ENCODE peak calls at places on chromosomes 11 and 22, in six cellular contexts. One of them, this sample, is unnamed.

GRCh38 chr22:23608583-23608982 is 23.5 kb downstream of the DRICH1 start:
- DNase-seq in fibroblast of lung: peak
- DNase-seq in CD4-positive, alpha-beta T cell: no peak
- DNase-seq in neural progenitor cell: peak
- DNase-seq in suprapubic skin: no peak
- DNase-seq in AG04449: no peak
- DNase-seq in this sample: peak

GRCh38 chr22:37752189-37753061 is 55.3 kb upstream of the GCAT start:
- DNase-seq in suprapubic skin: peak
- DNase-seq in CD4-positive, alpha-beta T cell: no peak
- DNase-seq in AG04449: peak
- DNase-seq in neural progenitor cell: peak
- DNase-seq in fibroblast of lung: peak
- DNase-seq in this sample: no peak

GRCh38 chr11:78248191-78248590 is 59.5 kb downstream of the USP35 start:
- DNase-seq in fibroblast of lung: no peak
- DNase-seq in CD4-positive, alpha-beta T cell: no peak
- DNase-seq in suprapubic skin: no peak
- DNase-seq in AG04449: no peak
- DNase-seq in neural progenitor cell: no peak
- DNase-seq in this sample: no peak

GRCh38 chr11:60455531-60456042 is at the start of gene MS4A1:
- DNase-seq in fibroblast of lung: no peak
- DNase-seq in neural progenitor cell: no peak
- DNase-seq in CD4-positive, alpha-beta T cell: no peak
- DNase-seq in suprapubic skin: no peak
- DNase-seq in AG04449: no peak
- DNase-seq in this sample: no peak

GRCh38 chr11:12862761-12863469 is 146.2 kb upstream of the RASSF10 start:
- DNase-seq in neural progenitor cell: peak
- DNase-seq in suprapubic skin: no peak
- DNase-seq in fibroblast of lung: peak
- DNase-seq in AG04449: peak
- DNase-seq in CD4-positive, alpha-beta T cell: no peak
- DNase-seq in this sample: no peak

GRCh38 chr11:19730373-19730772 is 17.7 kb downstream of the NAV2 start:
- DNase-seq in neural progenitor cell: no peak
- DNase-seq in CD4-positive, alpha-beta T cell: no peak
- DNase-seq in AG04449: no peak
- DNase-seq in suprapubic skin: no peak
- DNase-seq in fibroblast of lung: no peak
- DNase-seq in this sample: no peak

GRCh38 chr11:44174846-44175245 is 79.4 kb downstream of the EXT2 start:
- DNase-seq in CD4-positive, alpha-beta T cell: no peak
- DNase-seq in suprapubic skin: no peak
- DNase-seq in neural progenitor cell: no peak
- DNase-seq in fibroblast of lung: no peak
- DNase-seq in AG04449: no peak
- DNase-seq in this sample: no peak

GRCh38 chr11:19453893-19454292 is 213.1 kb upstream of the E2F8 start:
- DNase-seq in CD4-positive, alpha-beta T cell: no peak
- DNase-seq in AG04449: no peak
- DNase-seq in neural progenitor cell: no peak
- DNase-seq in fibroblast of lung: peak
- DNase-seq in suprapubic skin: no peak
- DNase-seq in this sample: no peak

GRCh38 chr11:44950036-44950624 is 553 bp downstream of the TP53I11 start:
- DNase-seq in AG04449: no peak
- DNase-seq in fibroblast of lung: no peak
- DNase-seq in CD4-positive, alpha-beta T cell: no peak
- DNase-seq in neural progenitor cell: peak
- DNase-seq in suprapubic skin: no peak
- DNase-seq in this sample: no peak

GRCh38 chr11:10747733-10748132 is 3.3 kb upstream of the CTR9 start:
- DNase-seq in fibroblast of lung: no peak
- DNase-seq in AG04449: no peak
- DNase-seq in CD4-positive, alpha-beta T cell: no peak
- DNase-seq in suprapubic skin: no peak
- DNase-seq in neural progenitor cell: no peak
- DNase-seq in this sample: no peak

GRCh38 chr11:61679893-61680621 is at the start of gene DAGLA:
- DNase-seq in suprapubic skin: no peak
- DNase-seq in CD4-positive, alpha-beta T cell: peak
- DNase-seq in neural progenitor cell: peak
- DNase-seq in AG04449: no peak
- DNase-seq in fibroblast of lung: peak
- DNase-seq in this sample: peak

GRCh38 chr11:124977006-124977405 is 23.0 kb downstream of the CCDC15 start:
- DNase-seq in suprapubic skin: no peak
- DNase-seq in neural progenitor cell: no peak
- DNase-seq in fibroblast of lung: no peak
- DNase-seq in CD4-positive, alpha-beta T cell: no peak
- DNase-seq in AG04449: no peak
- DNase-seq in this sample: no peak

GRCh38 chr22:37726240-37726887 is 29.5 kb downstream of the TRIOBP start:
- DNase-seq in neural progenitor cell: no peak
- DNase-seq in suprapubic skin: no peak
- DNase-seq in fibroblast of lung: no peak
- DNase-seq in AG04449: no peak
- DNase-seq in CD4-positive, alpha-beta T cell: no peak
- DNase-seq in this sample: no peak

GRCh38 chr11:68798221-68798813 is 43.4 kb downstream of the CPT1A start:
- DNase-seq in suprapubic skin: no peak
- DNase-seq in neural progenitor cell: peak
- DNase-seq in CD4-positive, alpha-beta T cell: peak
- DNase-seq in fibroblast of lung: no peak
- DNase-seq in AG04449: no peak
- DNase-seq in this sample: peak

GRCh38 chr11:8333431-8334401 is 70.0 kb upstream of the LMO1 start:
- DNase-seq in AG04449: no peak
- DNase-seq in neural progenitor cell: peak
- DNase-seq in suprapubic skin: no peak
- DNase-seq in fibroblast of lung: peak
- DNase-seq in CD4-positive, alpha-beta T cell: no peak
- DNase-seq in this sample: peak

GRCh38 chr22:38479096-38479840 is 11.4 kb downstream of the KDELR3 start:
- DNase-seq in AG04449: no peak
- DNase-seq in neural progenitor cell: no peak
- DNase-seq in fibroblast of lung: no peak
- DNase-seq in suprapubic skin: peak
- DNase-seq in CD4-positive, alpha-beta T cell: no peak
- DNase-seq in this sample: no peak

GRCh38 chr22:48483764-48484528 is 1343.7 kb downstream of the BRD1 start:
- DNase-seq in AG04449: no peak
- DNase-seq in suprapubic skin: peak
- DNase-seq in fibroblast of lung: no peak
- DNase-seq in CD4-positive, alpha-beta T cell: no peak
- DNase-seq in neural progenitor cell: peak
- DNase-seq in this sample: no peak

GRCh38 chr11:129643031-129643721 is 172.5 kb upstream of the TMEM45B start:
- DNase-seq in neural progenitor cell: no peak
- DNase-seq in AG04449: no peak
- DNase-seq in suprapubic skin: no peak
- DNase-seq in fibroblast of lung: peak
- DNase-seq in CD4-positive, alpha-beta T cell: no peak
- DNase-seq in this sample: no peak

GRCh38 chr11:19367051-19367709 is 126.4 kb upstream of the E2F8 start:
- DNase-seq in AG04449: peak
- DNase-seq in fibroblast of lung: peak
- DNase-seq in suprapubic skin: no peak
- DNase-seq in CD4-positive, alpha-beta T cell: no peak
- DNase-seq in neural progenitor cell: no peak
- DNase-seq in this sample: no peak

GRCh38 chr11:103811870-103812509 is 224.4 kb upstream of the DDI1 start:
- DNase-seq in AG04449: no peak
- DNase-seq in fibroblast of lung: no peak
- DNase-seq in CD4-positive, alpha-beta T cell: no peak
- DNase-seq in neural progenitor cell: no peak
- DNase-seq in suprapubic skin: no peak
- DNase-seq in this sample: no peak

GRCh38 chr22:36595154-36595553 is 66.2 kb upstream of the EIF3D start:
- DNase-seq in neural progenitor cell: no peak
- DNase-seq in suprapubic skin: no peak
- DNase-seq in CD4-positive, alpha-beta T cell: no peak
- DNase-seq in AG04449: no peak
- DNase-seq in fibroblast of lung: no peak
- DNase-seq in this sample: no peak

GRCh38 chr22:18057568-18058209 is 20.1 kb upstream of the PEX26 start:
- DNase-seq in CD4-positive, alpha-beta T cell: no peak
- DNase-seq in neural progenitor cell: no peak
- DNase-seq in fibroblast of lung: peak
- DNase-seq in suprapubic skin: no peak
- DNase-seq in AG04449: peak
- DNase-seq in this sample: no peak

GRCh38 chr11:58058276-58059010 is 27.7 kb downstream of the OR6Q1 start:
- DNase-seq in suprapubic skin: no peak
- DNase-seq in AG04449: no peak
- DNase-seq in neural progenitor cell: no peak
- DNase-seq in CD4-positive, alpha-beta T cell: no peak
- DNase-seq in fibroblast of lung: no peak
- DNase-seq in this sample: no peak

GRCh38 chr11:69233761-69234136 is 60.2 kb upstream of the MYEOV start:
- DNase-seq in fibroblast of lung: no peak
- DNase-seq in suprapubic skin: peak
- DNase-seq in neural progenitor cell: no peak
- DNase-seq in CD4-positive, alpha-beta T cell: no peak
- DNase-seq in AG04449: no peak
- DNase-seq in this sample: no peak

GRCh38 chr11:93773601-93774200 is 10.4 kb upstream of the MED17 start:
- DNase-seq in AG04449: no peak
- DNase-seq in suprapubic skin: no peak
- DNase-seq in CD4-positive, alpha-beta T cell: no peak
- DNase-seq in fibroblast of lung: no peak
- DNase-seq in neural progenitor cell: no peak
- DNase-seq in this sample: no peak

GRCh38 chr11:93773045-93773477 is 11.0 kb upstream of the MED17 start:
- DNase-seq in neural progenitor cell: peak
- DNase-seq in fibroblast of lung: no peak
- DNase-seq in suprapubic skin: no peak
- DNase-seq in AG04449: no peak
- DNase-seq in CD4-positive, alpha-beta T cell: no peak
- DNase-seq in this sample: no peak

GRCh38 chr11:93770160-93770559 is 13.9 kb upstream of the MED17 start:
- DNase-seq in fibroblast of lung: no peak
- DNase-seq in suprapubic skin: no peak
- DNase-seq in AG04449: no peak
- DNase-seq in CD4-positive, alpha-beta T cell: no peak
- DNase-seq in neural progenitor cell: no peak
- DNase-seq in this sample: no peak

GRCh38 chr11:93772123-93772522 is 12.0 kb upstream of the MED17 start:
- DNase-seq in neural progenitor cell: no peak
- DNase-seq in fibroblast of lung: peak
- DNase-seq in suprapubic skin: no peak
- DNase-seq in CD4-positive, alpha-beta T cell: no peak
- DNase-seq in AG04449: no peak
- DNase-seq in this sample: no peak

DNA sequence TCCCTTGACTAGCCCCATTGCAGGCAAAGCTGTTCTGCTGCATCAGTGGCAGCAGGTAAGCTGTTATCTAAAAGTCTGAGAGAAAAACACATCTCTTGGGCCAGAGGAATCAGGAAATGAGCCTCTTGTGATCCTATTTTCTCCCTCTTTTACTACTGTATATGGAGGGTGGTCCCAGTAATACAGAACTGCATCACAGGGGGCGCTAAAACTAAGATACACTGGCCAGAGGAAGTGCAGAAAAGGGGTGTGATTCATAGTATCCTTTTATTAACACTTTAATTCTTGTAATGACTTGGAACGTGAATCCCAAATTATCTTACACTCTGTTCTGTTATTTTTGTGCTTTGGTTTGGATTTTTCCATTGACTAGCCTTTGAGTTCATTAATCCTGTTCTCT is 8.8 kb upstream of the MED17 start:
- DNase-seq in suprapubic skin: no peak
- DNase-seq in neural progenitor cell: peak
- DNase-seq in AG04449: no peak
- DNase-seq in fibroblast of lung: no peak
- DNase-seq in CD4-positive, alpha-beta T cell: no peak
- DNase-seq in this sample: peak
- TF ChIP-seq CTCF in suprapubic skin: no peak
- TF ChIP-seq CTCF in neural progenitor cell: peak
- TF ChIP-seq CTCF in AG04449: no peak
- TF ChIP-seq CTCF in fibroblast of lung: no peak
- TF ChIP-seq CTCF in CD4-positive, alpha-beta T cell: no peak
- TF ChIP-seq CTCF in this sample: peak

DNA sequence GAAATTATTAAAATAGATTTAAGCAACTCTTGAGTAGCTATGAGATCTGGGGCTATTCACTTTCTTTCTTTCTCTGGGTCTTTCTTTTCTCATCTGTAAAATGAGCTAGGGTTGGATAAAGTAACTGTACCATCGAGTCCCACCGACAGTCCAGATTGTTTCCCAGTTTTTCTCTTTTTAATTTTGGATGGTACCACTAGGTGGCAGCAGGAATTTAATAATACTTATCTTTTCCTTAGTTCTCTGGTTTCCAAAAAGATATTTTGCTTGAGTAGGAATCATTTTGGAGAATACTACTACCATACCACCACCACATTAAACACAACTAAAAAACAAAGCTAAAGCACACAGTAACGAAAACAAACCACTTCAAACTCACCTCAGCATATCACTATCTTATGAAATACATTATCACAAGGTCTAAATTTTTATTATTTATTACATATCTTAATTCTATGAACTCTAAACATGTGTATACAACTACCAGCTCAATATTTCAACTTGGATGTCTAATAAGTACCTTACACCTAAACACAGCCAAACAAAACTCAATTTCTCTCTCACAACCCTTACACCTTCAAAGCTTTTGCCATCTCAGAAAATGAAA is 584.0 kb downstream of the KCNA4 start:
- DNase-seq in neural progenitor cell: peak
- DNase-seq in fibroblast of lung: no peak
- DNase-seq in suprapubic skin: no peak
- DNase-seq in CD4-positive, alpha-beta T cell: no peak
- DNase-seq in AG04449: no peak
- DNase-seq in this sample: no peak
- TF ChIP-seq CTCF in neural progenitor cell: peak
- TF ChIP-seq CTCF in fibroblast of lung: peak
- TF ChIP-seq CTCF in suprapubic skin: peak
- TF ChIP-seq CTCF in CD4-positive, alpha-beta T cell: no peak
- TF ChIP-seq CTCF in AG04449: peak
- TF ChIP-seq CTCF in this sample: no peak

GRCh38 chr11:118522571-118523072 is 4.7 kb upstream of the TTC36 start:
- DNase-seq in suprapubic skin: no peak
- DNase-seq in AG04449: no peak
- DNase-seq in fibroblast of lung: peak
- DNase-seq in neural progenitor cell: peak
- DNase-seq in CD4-positive, alpha-beta T cell: no peak
- DNase-seq in this sample: peak
- TF ChIP-seq CTCF in suprapubic skin: peak
- TF ChIP-seq CTCF in AG04449: peak
- TF ChIP-seq CTCF in fibroblast of lung: peak
- TF ChIP-seq CTCF in neural progenitor cell: peak
- TF ChIP-seq CTCF in CD4-positive, alpha-beta T cell: no peak
- TF ChIP-seq CTCF in this sample: peak

DNA sequence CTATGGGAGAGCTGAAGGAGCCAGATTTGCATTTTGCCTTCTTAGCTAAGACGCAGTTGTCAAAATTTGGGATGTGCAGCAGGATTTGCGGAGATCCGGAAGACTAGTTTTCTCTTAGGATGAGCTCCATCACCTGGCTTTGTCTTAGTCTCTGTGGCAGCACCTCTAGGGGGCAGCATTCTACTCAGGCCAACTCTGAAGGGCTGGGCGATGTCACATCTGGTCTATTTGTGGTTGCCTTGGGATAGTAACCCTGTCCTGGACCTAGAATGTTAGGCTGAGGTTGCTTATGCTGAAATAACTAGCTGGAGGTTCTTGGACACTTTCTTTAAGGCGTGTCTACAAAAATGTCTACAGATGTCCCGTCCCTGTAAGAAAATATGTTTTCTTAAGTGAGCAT is 116.2 kb downstream of the FAT3 start:
- DNase-seq in CD4-positive, alpha-beta T cell: no peak
- DNase-seq in AG04449: no peak
- DNase-seq in neural progenitor cell: peak
- DNase-seq in suprapubic skin: no peak
- DNase-seq in fibroblast of lung: no peak
- DNase-seq in this sample: peak
- TF ChIP-seq CTCF in CD4-positive, alpha-beta T cell: no peak
- TF ChIP-seq CTCF in AG04449: peak
- TF ChIP-seq CTCF in neural progenitor cell: peak
- TF ChIP-seq CTCF in suprapubic skin: no peak
- TF ChIP-seq CTCF in fibroblast of lung: peak
- TF ChIP-seq CTCF in this sample: peak